ENCODE peak calls at places on chromosomes 1 and 21, in seven cellular contexts. A, J, L, M, U, S and B are unnamed samples.

GRCh38 chr1:26913389-26913753 is 404 bp downstream of the NR0B2 start:
- DNase-seq in A (no peak), J (no peak), L (no peak), M (no peak), U (no peak), S (no peak), B (no peak)

GRCh38 chr1:192904438-192904895 is 95.6 kb downstream of the RGS2 start:
- DNase-seq in A (peak), J (peak), L (peak), M (no peak), U (peak), S (no peak), B (peak)

GRCh38 chr1:81808760-81809159 is 8.0 kb downstream of the ADGRL2 start:
- DNase-seq in A (peak), J (no peak), L (no peak), M (no peak), U (no peak), S (no peak), B (no peak)

GRCh38 chr1:14113841-14114567 is 414.0 kb downstream of the PRDM2 start:
- DNase-seq in A (peak), J (peak), L (no peak), M (peak), U (peak), S (no peak), B (peak)

GRCh38 chr1:197615693-197616011 is 159.6 kb downstream of the DENND1B start:
- DNase-seq in A (no peak), J (no peak), L (no peak), M (no peak), U (no peak), S (no peak), B (no peak)

GRCh38 chr1:54571803-54572202 is 23.8 kb downstream of the ACOT11 start:
- DNase-seq in A (peak), J (no peak), L (no peak), M (no peak), U (no peak), S (no peak), B (no peak)

GRCh38 chr1:57165546-57165945 is 199.7 kb upstream of the C8B start:
- DNase-seq in A (peak), J (peak), L (no peak), M (no peak), U (no peak), S (no peak), B (no peak)

GRCh38 chr1:21337931-21338567 is 47.8 kb upstream of the ECE1 start:
- DNase-seq in A (peak), J (peak), L (peak), M (no peak), U (no peak), S (no peak), B (peak)

GRCh38 chr1:220045356-220046051 is 801 bp downstream of the EPRS1 start:
- DNase-seq in A (peak), J (peak), L (no peak), M (no peak), U (peak), S (no peak), B (no peak)

GRCh38 chr1:172906778-172907592 is 143.8 kb downstream of the TNFSF18 start:
- DNase-seq in A (peak), J (peak), L (peak), M (no peak), U (peak), S (no peak), B (peak)

GRCh38 chr1:180800945-180801344 is 111.8 kb upstream of the KIAA1614 start:
- DNase-seq in A (no peak), J (no peak), L (no peak), M (no peak), U (no peak), S (no peak), B (no peak)

GRCh38 chr1:87999852-88000251 is 671.2 kb downstream of the LMO4 start:
- DNase-seq in A (no peak), J (no peak), L (no peak), M (no peak), U (no peak), S (no peak), B (no peak)

GRCh38 chr1:153238536-153238935 is 21.0 kb upstream of the LORICRIN start:
- DNase-seq in A (no peak), J (no peak), L (no peak), M (no peak), U (no peak), S (no peak), B (no peak)

GRCh38 chr1:36842448-36842847 is 191.9 kb downstream of the GRIK3 start:
- DNase-seq in A (no peak), J (no peak), L (no peak), M (no peak), U (no peak), S (peak), B (no peak)

GRCh38 chr1:200729863-200730262 is 8.8 kb upstream of the CAMSAP2 start:
- DNase-seq in A (peak), J (no peak), L (no peak), M (no peak), U (no peak), S (no peak), B (no peak)

GRCh38 chr1:157286646-157287420 is 148.6 kb upstream of the ETV3 start:
- DNase-seq in A (no peak), J (no peak), L (no peak), M (no peak), U (no peak), S (no peak), B (no peak)

GRCh38 chr1:156803086-156803851 is 13.4 kb downstream of the SH2D2A start:
- DNase-seq in A (no peak), J (no peak), L (no peak), M (no peak), U (no peak), S (no peak), B (no peak)

GRCh38 chr1:33306561-33307493 is 14.1 kb downstream of the A3GALT2 start:
- DNase-seq in A (no peak), J (no peak), L (no peak), M (no peak), U (no peak), S (no peak), B (no peak)

GRCh38 chr1:107941123-107941522 is 23.9 kb downstream of the VAV3 start:
- DNase-seq in A (peak), J (peak), L (peak), M (no peak), U (no peak), S (no peak), B (no peak)

GRCh38 chr21:36096398-36097290 is 26.8 kb downstream of the CBR1 start:
- DNase-seq in A (no peak), J (no peak), L (no peak), M (no peak), U (no peak), S (no peak), B (no peak)

GRCh38 chr1:32249831-32250525 is 1.1 kb upstream of the LCK start:
- DNase-seq in A (peak), J (no peak), L (no peak), M (no peak), U (peak), S (no peak), B (no peak)

GRCh38 chr21:25350056-25350455 is 257.2 kb downstream of the MRPL39 start:
- DNase-seq in A (peak), J (peak), L (peak), M (peak), U (peak), S (no peak), B (peak)

GRCh38 chr1:82838066-82838465 is 1037.3 kb downstream of the ADGRL2 start:
- DNase-seq in A (peak), J (peak), L (no peak), M (no peak), U (no peak), S (no peak), B (no peak)

GRCh38 chr1:230261918-230262650 is 164.0 kb downstream of the PGBD5 start:
- DNase-seq in A (no peak), J (no peak), L (no peak), M (no peak), U (no peak), S (no peak), B (no peak)

GRCh38 chr1:180953791-180954721 is 41.4 kb downstream of the KIAA1614 start:
- DNase-seq in A (peak), J (peak), L (peak), M (peak), U (peak), S (peak), B (no peak)

GRCh38 chr21:15097580-15097979 is 32.8 kb upstream of the NRIP1 start:
- DNase-seq in A (no peak), J (no peak), L (no peak), M (no peak), U (no peak), S (no peak), B (no peak)

GRCh38 chr21:38699048-38699447 is 106.7 kb upstream of the ETS2 start:
- DNase-seq in A (no peak), J (no peak), L (no peak), M (peak), U (no peak), S (no peak), B (no peak)
- TF ChIP-seq CTCF in A (peak), J (no peak), L (peak), M (peak), U (no peak), S (peak), B (peak)

GRCh38 chr1:24898152-24898908 is 31.7 kb downstream of the RUNX3 start:
- DNase-seq in A (peak), J (peak), L (peak), M (peak), U (peak), S (peak), B (no peak)
- TF ChIP-seq CTCF in A (peak), J (peak), L (peak), M (peak), U (peak), S (peak), B (peak)

GRCh38 chr21:41634211-41634694 is 126.3 kb upstream of the TMPRSS2 start:
- DNase-seq in A (no peak), J (no peak), L (no peak), M (no peak), U (no peak), S (peak), B (no peak)
- TF ChIP-seq CTCF in A (no peak), J (no peak), L (no peak), M (no peak), U (no peak), S (no peak), B (no peak)

DNA sequence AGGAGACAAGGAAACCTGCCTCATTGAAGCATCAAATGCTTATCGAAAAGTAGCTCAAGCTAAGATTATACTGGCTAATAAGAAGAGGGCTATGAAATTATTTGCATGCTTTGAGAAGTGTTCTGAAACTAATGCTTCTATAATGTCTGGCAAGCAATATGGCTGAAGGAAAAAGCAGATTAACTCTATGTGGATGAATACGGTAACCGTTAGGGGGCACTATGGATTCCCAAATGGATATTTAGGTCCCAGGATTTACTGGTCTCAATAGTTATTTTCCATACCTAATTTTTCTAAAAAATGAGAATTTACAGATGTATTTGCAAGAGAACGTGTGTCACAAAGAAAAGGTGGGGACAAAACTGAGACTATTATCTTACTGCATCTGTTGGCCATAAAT is 34.6 kb upstream of the RRP15 start:
- DNase-seq in A (peak), J (peak), L (no peak), M (no peak), U (no peak), S (no peak), B (no peak)
- TF ChIP-seq CTCF in A (peak), J (peak), L (peak), M (no peak), U (no peak), S (peak), B (no peak)